ENCODE peak calls at places on chromosomes 5 and 9, in six cellular contexts. X is K562, E is A549, R is GM23338, Z is HCT116, K is HepG2. D is an unnamed sample.

GRCh38 chr9:77956555-77956954 is 75.1 kb downstream of the GNAQ start:
- DNase-seq in R (peak; percentile 57), X (no peak), K (no peak), Z (no peak), E (no peak), D (no peak)

GRCh38 chr5:172854958-172855357 is 20.9 kb downstream of the ERGIC1 start:
- DNase-seq in K (no peak), E (no peak), R (no peak), X (no peak), Z (no peak), D (no peak)

GRCh38 chr5:32388429-32389111 is 56.0 kb downstream of the ZFR start:
- DNase-seq in E (no peak), R (no peak), Z (no peak), X (no peak), K (no peak), D (no peak)

GRCh38 chr5:99061711-99062110 is 132.9 kb upstream of the CHD1 start:
- DNase-seq in X (no peak), Z (no peak), E (no peak), K (no peak), R (no peak), D (no peak)

GRCh38 chr9:7570107-7570720 is 229.4 kb downstream of the DMAC1 start:
- DNase-seq in K (peak; percentile 58), E (peak; percentile 5), R (peak; percentile 85), Z (peak; percentile 44), X (peak; percentile 42), D (peak; percentile 29)

GRCh38 chr5:149687789-149688188 is 42.3 kb upstream of the PPARGC1B start:
- DNase-seq in E (no peak), K (no peak), R (no peak), X (no peak), Z (no peak), D (no peak)

GRCh38 chr5:136011427-136012001 is 17.3 kb upstream of the TGFBI start:
- DNase-seq in R (no peak), E (peak; percentile 45), K (no peak), Z (peak; percentile 16), X (no peak), D (no peak)

GRCh38 chr9:456365-456764 is 241.7 kb downstream of the DOCK8 start:
- DNase-seq in K (no peak), Z (no peak), R (no peak), E (no peak), X (no peak), D (no peak)

GRCh38 chr5:10578869-10579268 is 15.0 kb downstream of the ANKRD33B start:
- DNase-seq in X (no peak), K (no peak), R (no peak), Z (no peak), E (no peak), D (no peak)

GRCh38 chr5:13217636-13218035 is 726.9 kb downstream of the DNAH5 start:
- DNase-seq in E (no peak), X (no peak), R (no peak), Z (no peak), K (no peak), D (no peak)

GRCh38 chr5:13214182-13214581 is 730.3 kb downstream of the DNAH5 start:
- DNase-seq in E (no peak), X (no peak), K (no peak), Z (no peak), R (no peak), D (no peak)

GRCh38 chr5:13215370-13215769 is 729.1 kb downstream of the DNAH5 start:
- DNase-seq in K (no peak), R (no peak), E (no peak), X (no peak), Z (no peak), D (no peak)

GRCh38 chr5:13215806-13216205 is 728.7 kb downstream of the DNAH5 start:
- DNase-seq in K (no peak), E (no peak), R (no peak), Z (no peak), X (no peak), D (no peak)

GRCh38 chr5:13218518-13218917 is 726.0 kb downstream of the DNAH5 start:
- DNase-seq in E (peak; percentile 1), Z (no peak), K (no peak), X (no peak), R (peak; percentile 56), D (no peak)
- TF ChIP-seq CTCF in E (no peak), Z (no peak), K (no peak), X (no peak), R (peak; percentile 47), D (peak; percentile 44)

GRCh38 chr5:168291281-168291960 is at the start of gene WWC1:
- DNase-seq in Z (peak; percentile 79), K (peak; percentile 63), E (peak; percentile 86), R (peak; percentile 89), X (peak; percentile 45), D (peak; percentile 92)

GRCh38 chr5:168286386-168286785 is 5.1 kb upstream of the WWC1 start:
- DNase-seq in K (no peak), R (peak; percentile 84), Z (no peak), X (no peak), E (no peak), D (no peak)

GRCh38 chr5:168290902-168291280 is 554 bp upstream of the WWC1 start:
- DNase-seq in E (no peak), Z (no peak), R (peak; percentile 52), K (no peak), X (no peak), D (no peak)

GRCh38 chr5:168287362-168287761 is 4.1 kb upstream of the WWC1 start:
- DNase-seq in E (no peak), R (no peak), X (no peak), K (no peak), Z (no peak), D (no peak)

GRCh38 chr5:168288349-168289245 is 2.8 kb upstream of the WWC1 start:
- DNase-seq in Z (peak; percentile 76), E (no peak), K (peak; percentile 70), R (peak; percentile 21), X (no peak), D (no peak)
- TF ChIP-seq REST in Z (no peak), E (no peak), K (no peak), R (no peak), X (no peak), D (no peak)

GRCh38 chr5:31049461-31049860 is 144.0 kb upstream of the CDH6 start:
- DNase-seq in Z (no peak), X (no peak), E (no peak), R (no peak), K (no peak), D (no peak)
- H3K4me2 ChIP-seq in Z (no peak overlapping the region), X (no peak overlapping the region), E (no peak overlapping the region), R (peak overlapping the region; percentile 63), K (no peak overlapping the region), D (no peak overlapping the region)

DNA sequence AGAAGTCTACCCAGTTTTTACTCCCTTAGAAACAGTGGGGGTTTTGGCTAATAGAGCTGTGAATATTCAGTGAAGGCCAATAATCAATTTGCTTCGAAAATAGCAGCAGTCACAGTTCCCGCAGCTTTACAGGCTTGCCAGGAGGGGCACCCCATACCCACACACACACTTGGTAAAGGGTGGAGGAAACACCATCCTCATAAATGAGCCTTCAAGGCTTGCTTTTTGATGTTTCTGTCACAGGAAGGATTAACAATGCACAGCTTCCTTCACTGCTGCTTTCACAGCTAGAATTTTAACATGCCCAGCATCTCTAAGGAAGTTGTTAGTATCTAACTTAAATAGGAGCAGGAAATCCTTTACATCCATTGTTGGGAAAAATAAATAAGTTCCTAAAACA is 1247.5 kb upstream of the C9orf72 start:
- DNase-seq in R (peak; percentile 58), E (no peak), X (no peak), Z (no peak), K (no peak), D (no peak)
- TF ChIP-seq CTCF in R (peak; percentile 45), E (no peak), X (no peak), Z (peak; percentile 17), K (no peak), D (peak; percentile 11)

GRCh38 chr5:146466521-146467349 is 19.6 kb downstream of the TCERG1 start:
- DNase-seq in K (no peak), E (peak; percentile 25), X (no peak), R (peak; percentile 21), Z (no peak), D (peak; percentile 28)
- TF ChIP-seq REST in K (no peak), E (no peak), X (no peak), R (no peak), Z (no peak), D (no peak)

DNA sequence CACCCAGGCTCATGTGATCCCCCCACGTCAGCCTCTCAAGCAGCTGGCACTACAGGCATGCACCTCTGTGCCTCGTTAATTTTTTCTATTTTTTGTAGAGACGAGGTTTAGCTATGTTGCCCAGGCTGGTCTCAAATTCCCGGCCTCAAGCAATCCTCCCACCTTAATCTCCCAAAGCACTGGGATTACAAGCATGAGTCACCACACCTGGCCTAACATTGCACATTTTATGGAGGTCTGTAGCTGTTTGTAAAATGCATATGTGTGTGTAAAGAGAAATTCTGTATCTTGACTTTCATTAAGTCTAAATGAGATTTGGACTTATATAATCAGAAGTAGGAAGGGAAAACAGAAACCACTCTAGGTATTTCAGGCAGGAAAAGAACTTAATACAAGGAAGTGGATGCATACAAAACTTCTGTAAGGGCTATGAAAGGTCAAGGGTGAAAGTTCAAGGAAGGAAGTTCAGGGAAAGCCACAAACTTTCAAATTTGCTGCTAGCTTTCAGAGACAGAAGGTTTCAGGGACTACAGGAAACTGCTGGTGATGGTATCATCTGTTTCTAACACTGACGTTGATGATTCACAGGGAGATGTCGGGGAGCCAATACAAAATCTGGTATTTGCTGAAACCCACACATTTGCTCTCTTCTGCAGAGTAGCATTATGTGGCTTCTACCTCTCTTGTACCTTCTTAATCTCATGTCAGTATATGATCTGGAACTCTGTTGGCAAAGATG is 209.4 kb downstream of the PIK3R1 start:
- DNase-seq in E (no peak), K (no peak), R (no peak), Z (peak; percentile 13), X (no peak), D (no peak)
- H3K4me2 ChIP-seq in E (no peak overlapping the region), K (no peak overlapping the region), R (no peak overlapping the region), Z (peak overlapping the region; percentile 52), X (peak overlapping the region; percentile 27), D (no peak overlapping the region)

DNA sequence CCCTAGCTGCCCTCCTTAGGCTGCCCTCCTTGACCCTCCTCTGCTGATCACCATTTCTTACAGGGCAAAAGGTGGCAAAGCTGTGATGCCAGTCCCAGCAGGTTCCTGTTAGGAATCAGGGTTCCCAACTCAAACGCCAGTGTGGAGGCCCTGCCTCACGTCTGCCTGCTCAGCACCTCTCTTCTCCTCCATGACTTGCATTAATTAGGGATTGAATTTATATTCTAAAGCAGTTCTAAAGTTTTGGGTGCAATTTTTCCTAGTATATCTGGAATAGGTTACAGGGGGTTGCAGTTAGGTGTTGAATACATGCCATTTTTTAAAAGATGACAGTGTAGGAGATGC is 13.2 kb upstream of the PLEKHG4B start:
- DNase-seq in R (no peak), K (no peak), Z (no peak), X (no peak), E (no peak), D (no peak)
- TF ChIP-seq CTCF in R (no peak), K (no peak), Z (no peak), X (no peak), E (no peak), D (no peak)

GRCh38 chr9:91890662-91891061 is 59.4 kb downstream of the ROR2 start:
- DNase-seq in Z (no peak), R (no peak), X (no peak), K (no peak), E (no peak), D (no peak)
- TF ChIP-seq REST in Z (no peak), R (no peak), X (no peak), K (no peak), E (no peak), D (no peak)

D was measured in SK-N-SH.